ENCODE peak calls at places on chromosomes 12 and 14, in six cellular contexts. L is stimulated activated CD8-positive, alpha-beta memory T cell treated with anti-CD3 and anti-CD28 coated beads, Interleukin-4, amount 100 ng/mL, for 24 hours; J is T-helper 17 cell; P is amniotic epithelial cell; H is Daoy; X is AG10803. D is an unnamed sample.

GRCh38 chr14:106872619-106873446 is 1346.5 kb downstream of the TMEM121 start:
- DNase-seq in X (no peak), L (peak), H (peak), J (peak), P (no peak), D (no peak)

GRCh38 chr14:22882529-22883190 is 362 bp upstream of the REM2 start:
- DNase-seq in L (no peak), J (no peak), X (peak), P (peak), H (peak), D (peak)

GRCh38 chr12:92745874-92746553 is 43.2 kb downstream of the PLEKHG7 start:
- DNase-seq in X (peak), P (peak), J (no peak), H (peak), L (no peak), D (peak)

GRCh38 chr14:71183856-71184255 is 276.6 kb downstream of the PCNX1 start:
- DNase-seq in P (no peak), H (no peak), J (no peak), X (no peak), L (no peak), D (no peak)

GRCh38 chr12:70117670-70118069 is 125.6 kb upstream of the CNOT2 start:
- DNase-seq in J (no peak), L (no peak), H (no peak), X (no peak), P (no peak), D (no peak)

GRCh38 chr14:64423987-64424386 is 35.8 kb downstream of the MTHFD1 start:
- DNase-seq in H (no peak), P (peak), X (no peak), J (no peak), L (no peak), D (peak)

GRCh38 chr12:124107299-124107698 is 134.3 kb downstream of the ZNF664 start:
- DNase-seq in X (no peak), J (no peak), H (no peak), L (no peak), P (no peak), D (no peak)

GRCh38 chr14:52049721-52050588 is 18.9 kb downstream of the NID2 start:
- DNase-seq in J (no peak), X (no peak), P (no peak), L (no peak), H (no peak), D (no peak)

GRCh38 chr14:95675486-95675885 is 10.7 kb upstream of the TCL1B start:
- DNase-seq in L (no peak), P (no peak), H (no peak), X (no peak), J (no peak), D (no peak)

GRCh38 chr14:99566009-99566389 is 38.0 kb downstream of the CCDC85C start:
- DNase-seq in P (no peak), J (no peak), H (no peak), L (no peak), X (no peak), D (no peak)

GRCh38 chr12:101855364-101855884 is 22.0 kb upstream of the DRAM1 start:
- DNase-seq in H (no peak), L (no peak), J (no peak), P (peak), X (peak), D (peak)

GRCh38 chr14:72478397-72479025 is 415.4 kb downstream of the DPF3 start:
- DNase-seq in X (no peak), L (no peak), J (no peak), P (no peak), H (no peak), D (no peak)

GRCh38 chr12:78403136-78403535 is 461.4 kb upstream of the SYT1 start:
- DNase-seq in H (peak), L (no peak), P (peak), J (no peak), X (peak), D (peak)

GRCh38 chr12:81147286-81147919 is 69.5 kb downstream of the ACSS3 start:
- DNase-seq in H (no peak), X (no peak), L (no peak), P (no peak), J (no peak), D (no peak)

GRCh38 chr12:119574255-119574654 is 19.3 kb upstream of the TMEM233 start:
- DNase-seq in J (no peak), P (no peak), L (no peak), X (no peak), H (no peak), D (no peak)